ENCODE peak calls at places on chromosomes 2 and 18, in four cellular contexts. H, C, Y and I are unnamed samples.

GRCh38 chr18:63178526-63178880 is 141.1 kb downstream of the BCL2 start:
- DNase-seq in H (no peak), Y (no peak), C (no peak), I (no peak)

GRCh38 chr2:102143450-102143985 is 972 bp downstream of the IL1R1 start:
- DNase-seq in H (no peak), C (peak), Y (no peak), I (no peak)

GRCh38 chr2:222038086-222038802 is 260.6 kb downstream of the PAX3 start:
- DNase-seq in Y (peak), C (peak), H (no peak), I (no peak)

GRCh38 chr2:83991992-83992391 is 467.1 kb downstream of the SUCLG1 start:
- DNase-seq in Y (no peak), H (no peak), C (no peak), I (peak)

GRCh38 chr2:28201711-28202180 is 190.9 kb upstream of the FOSL2 start:
- DNase-seq in Y (no peak), C (no peak), H (no peak), I (no peak)

GRCh38 chr2:45823723-45824206 is 172.3 kb downstream of the PRKCE start:
- DNase-seq in C (no peak), Y (no peak), H (no peak), I (peak)

GRCh38 chr2:224253464-224253863 is 148.4 kb downstream of the FAM124B start:
- DNase-seq in Y (no peak), C (no peak), H (no peak), I (no peak)

GRCh38 chr2:57907411-57907810 is 139.2 kb upstream of the VRK2 start:
- DNase-seq in Y (no peak), C (no peak), H (no peak), I (no peak)

GRCh38 chr2:10256031-10256524 is 46.6 kb upstream of the HPCAL1 start:
- DNase-seq in C (no peak), H (no peak), Y (no peak), I (no peak)

GRCh38 chr2:158725496-158725895 is 69.6 kb upstream of the DAPL1 start:
- DNase-seq in Y (peak), C (no peak), H (no peak), I (no peak)

GRCh38 chr2:220394433-220394832 is 767.0 kb downstream of the SLC4A3 start:
- DNase-seq in Y (no peak), H (no peak), C (no peak), I (no peak)

GRCh38 chr2:126725580-126725979 is 69.6 kb downstream of the GYPC start:
- DNase-seq in H (no peak), C (no peak), Y (no peak), I (no peak)

GRCh38 chr2:216115224-216115582 is 6.1 kb downstream of the XRCC5 start:
- DNase-seq in Y (peak), H (no peak), C (no peak), I (peak)

GRCh38 chr2:86237172-86237571 is 37.9 kb downstream of the MRPL35 start:
- DNase-seq in H (no peak), Y (no peak), C (no peak), I (no peak)

GRCh38 chr2:47558116-47559078 is 155.4 kb downstream of the MSH2 start:
- DNase-seq in H (no peak), Y (peak), C (no peak), I (no peak)

GRCh38 chr2:237085261-237086221 is at the start of gene COPS8:
- DNase-seq in Y (peak), H (peak), C (peak), I (peak)

GRCh38 chr2:26640331-26640745 is 828 bp downstream of the CIB4 start:
- DNase-seq in H (no peak), Y (peak), C (peak), I (no peak)

GRCh38 chr18:48800877-48801727 is 149.7 kb downstream of the SMAD7 start:
- DNase-seq in H (peak), Y (no peak), C (no peak), I (no peak)

GRCh38 chr18:48418000-48418399 is 8.8 kb upstream of the ZBTB7C start:
- DNase-seq in Y (no peak), C (no peak), H (no peak), I (no peak)

GRCh38 chr2:54212456-54212855 is 43.6 kb downstream of the TSPYL6 start:
- DNase-seq in C (peak), Y (no peak), H (no peak), I (no peak)

GRCh38 chr2:71961289-71962027 is 186.2 kb downstream of the CYP26B1 start:
- DNase-seq in C (no peak), Y (no peak), H (no peak), I (no peak)

GRCh38 chr2:71959494-71959893 is 188.2 kb downstream of the CYP26B1 start:
- DNase-seq in H (no peak), C (peak), Y (no peak), I (no peak)

GRCh38 chr2:71965530-71965929 is 182.1 kb downstream of the CYP26B1 start:
- DNase-seq in Y (no peak), C (no peak), H (no peak), I (no peak)

GRCh38 chr2:71963295-71963694 is 184.4 kb downstream of the CYP26B1 start:
- DNase-seq in H (no peak), C (no peak), Y (no peak), I (no peak)

GRCh38 chr2:71962350-71962749 is 185.3 kb downstream of the CYP26B1 start:
- DNase-seq in H (no peak), Y (no peak), C (no peak), I (no peak)
- TF ChIP-seq JUNB in H (no peak), Y (no peak), C (no peak), I (no peak)

GRCh38 chr18:55280515-55280914 is 307.5 kb downstream of the TCF4 start:
- DNase-seq in C (no peak), H (no peak), Y (no peak), I (no peak)
- TF ChIP-seq JUNB in C (no peak), H (no peak), Y (no peak), I (no peak)

DNA sequence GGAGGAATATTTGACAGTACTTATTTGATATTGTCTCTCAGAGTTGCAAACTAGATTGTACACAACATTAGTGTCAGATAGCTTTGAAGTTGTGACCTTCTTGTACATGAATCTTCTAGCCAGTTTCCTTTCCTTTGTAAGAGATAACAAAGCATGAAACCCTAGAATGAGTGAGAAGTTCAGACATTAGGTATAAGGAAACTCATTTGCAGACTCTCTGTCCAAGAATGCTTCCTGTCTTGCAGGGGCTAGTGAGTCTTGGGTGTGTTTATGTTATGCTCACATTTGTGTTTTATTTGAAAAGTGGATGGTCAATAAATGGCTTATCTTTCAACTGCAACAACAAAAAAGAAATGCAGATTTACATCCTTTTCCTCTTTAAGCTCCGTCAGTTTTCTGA is 1.4 kb downstream of the BOD1L2 start:
- DNase-seq in C (no peak), Y (no peak), H (no peak), I (no peak)
- TF ChIP-seq JUNB in C (no peak), Y (no peak), H (no peak), I (no peak)

GRCh38 chr2:210445116-210445707 is 31.3 kb downstream of the LANCL1 start:
- DNase-seq in H (no peak), C (peak), Y (peak), I (peak)
- TF ChIP-seq JUNB in H (no peak), C (no peak), Y (no peak), I (no peak)